ENCODE peak calls at places on chromosomes 7 and 10, in seven cellular contexts. One of them, this sample, is unnamed.

GRCh38 chr7:27101188-27101905 is 1.1 kb downstream of the HOXA2 start:
- DNase-seq in type B pancreatic cell: no peak
- DNase-seq in AG08395: no peak
- DNase-seq in germinal center: no peak
- DNase-seq in NCI-H1436: no peak
- DNase-seq in GM13976: no peak
- DNase-seq in NCI-H187: no peak
- DNase-seq in this sample: peak

GRCh38 chr10:120646738-120647427 is 189.9 kb downstream of the PLPP4 start:
- DNase-seq in type B pancreatic cell: no peak
- DNase-seq in AG08395: no peak
- DNase-seq in germinal center: no peak
- DNase-seq in NCI-H1436: no peak
- DNase-seq in GM13976: no peak
- DNase-seq in NCI-H187: no peak
- DNase-seq in this sample: no peak

GRCh38 chr10:133465950-133466474 is 12.3 kb downstream of the SCART1 start:
- DNase-seq in type B pancreatic cell: no peak
- DNase-seq in AG08395: no peak
- DNase-seq in germinal center: no peak
- DNase-seq in NCI-H1436: no peak
- DNase-seq in GM13976: no peak
- DNase-seq in NCI-H187: no peak
- DNase-seq in this sample: no peak

GRCh38 chr10:104139221-104139620 is 17.2 kb downstream of the SFR1 start:
- DNase-seq in type B pancreatic cell: no peak
- DNase-seq in AG08395: no peak
- DNase-seq in germinal center: no peak
- DNase-seq in NCI-H1436: no peak
- DNase-seq in GM13976: no peak
- DNase-seq in NCI-H187: no peak
- DNase-seq in this sample: no peak

GRCh38 chr7:74064696-74065095 is 18.9 kb upstream of the LIMK1 start:
- DNase-seq in type B pancreatic cell: no peak
- DNase-seq in AG08395: no peak
- DNase-seq in germinal center: no peak
- DNase-seq in NCI-H1436: no peak
- DNase-seq in GM13976: no peak
- DNase-seq in NCI-H187: no peak
- DNase-seq in this sample: no peak

GRCh38 chr10:86795353-86795752 is 38.9 kb downstream of the BMPR1A start:
- DNase-seq in type B pancreatic cell: no peak
- DNase-seq in AG08395: peak
- DNase-seq in germinal center: no peak
- DNase-seq in NCI-H1436: no peak
- DNase-seq in GM13976: no peak
- DNase-seq in NCI-H187: no peak
- DNase-seq in this sample: no peak

GRCh38 chr7:69256634-69257081 is 341.6 kb upstream of the AUTS2 start:
- DNase-seq in type B pancreatic cell: no peak
- DNase-seq in AG08395: peak
- DNase-seq in germinal center: no peak
- DNase-seq in NCI-H1436: no peak
- DNase-seq in GM13976: no peak
- DNase-seq in NCI-H187: peak
- DNase-seq in this sample: no peak

GRCh38 chr10:71392292-71392691 is 4.4 kb upstream of the CDH23 start:
- DNase-seq in type B pancreatic cell: no peak
- DNase-seq in AG08395: no peak
- DNase-seq in germinal center: no peak
- DNase-seq in NCI-H1436: no peak
- DNase-seq in GM13976: no peak
- DNase-seq in NCI-H187: no peak
- DNase-seq in this sample: peak

GRCh38 chr7:37287093-37287492 is 161.6 kb downstream of the ELMO1 start:
- DNase-seq in type B pancreatic cell: no peak
- DNase-seq in AG08395: no peak
- DNase-seq in germinal center: no peak
- DNase-seq in NCI-H1436: no peak
- DNase-seq in GM13976: no peak
- DNase-seq in NCI-H187: peak
- DNase-seq in this sample: no peak

GRCh38 chr10:33123680-33124079 is 165.7 kb upstream of the ITGB1 start:
- DNase-seq in type B pancreatic cell: no peak
- DNase-seq in AG08395: no peak
- DNase-seq in germinal center: no peak
- DNase-seq in NCI-H1436: no peak
- DNase-seq in GM13976: no peak
- DNase-seq in NCI-H187: no peak
- DNase-seq in this sample: no peak

GRCh38 chr7:99359465-99360154 is 14.9 kb upstream of the ARPC1B start:
- DNase-seq in type B pancreatic cell: no peak
- DNase-seq in AG08395: no peak
- DNase-seq in germinal center: no peak
- DNase-seq in NCI-H1436: no peak
- DNase-seq in GM13976: no peak
- DNase-seq in NCI-H187: no peak
- DNase-seq in this sample: no peak

GRCh38 chr10:3085785-3086567 is 18.6 kb downstream of the PFKP start:
- DNase-seq in type B pancreatic cell: no peak
- DNase-seq in AG08395: no peak
- DNase-seq in germinal center: no peak
- DNase-seq in NCI-H1436: no peak
- DNase-seq in GM13976: no peak
- DNase-seq in NCI-H187: no peak
- DNase-seq in this sample: no peak